ENCODE peak calls at places on chromosomes 16 and 17, in nine cellular contexts. L is A549; E is neural progenitor cell; M is pancreas; P is CD8-positive, alpha-beta T cell; S is cardiac muscle cell; H is CD4-positive, alpha-beta memory T cell; Z is mesendoderm; Q is IMR-90. A is an unnamed sample.

GRCh38 chr16:87832137-87832527 is 37.2 kb downstream of the SLC7A5 start:
- DNase-seq in L (peak; percentile 64), E (no peak), M (no peak), P (no peak), S (no peak), H (no peak), Z (no peak), Q (no peak), A (no peak)

GRCh38 chr17:879546-879945 is 97.4 kb downstream of the MRM3 start:
- DNase-seq in L (peak; percentile 85), E (peak; percentile 93), M (peak; percentile 80), P (peak; percentile 39), S (peak; percentile 82), H (peak; percentile 66), Z (peak; percentile 99), Q (peak; percentile 48), A (peak; percentile 81)

GRCh38 chr17:11598274-11599221 is at the start of gene DNAH9:
- DNase-seq in L (peak; percentile 77), E (peak; percentile 99), M (peak; percentile 95), P (no peak), S (peak; percentile 99), H (no peak), Z (peak; percentile 99), Q (no peak), A (no peak)

GRCh38 chr17:68775338-68775737 is 174.2 kb upstream of the FAM20A start:
- DNase-seq in L (no peak), E (no peak), M (no peak), P (no peak), S (no peak), H (no peak), Z (no peak), Q (no peak), A (no peak)

GRCh38 chr16:3503513-3503912 is 2.7 kb downstream of the CLUAP1 start:
- DNase-seq in L (no peak), E (no peak), M (no peak), P (peak; percentile 19), S (no peak), H (peak; percentile 61), Z (no peak), Q (no peak), A (no peak)

GRCh38 chr17:62671553-62671952 is 44.1 kb downstream of the MRC2 start:
- DNase-seq in L (no peak), E (no peak), M (peak; percentile 71), P (no peak), S (no peak), H (no peak), Z (no peak), Q (no peak), A (no peak)

GRCh38 chr16:81905277-81905676 is 106.0 kb downstream of the SDR42E1 start:
- DNase-seq in L (no peak), E (no peak), M (no peak), P (no peak), S (no peak), H (no peak), Z (peak; percentile 62), Q (no peak), A (no peak)

GRCh38 chr16:77833906-77834599 is 45.7 kb downstream of the VAT1L start:
- DNase-seq in L (no peak), E (peak; percentile 65), M (no peak), P (no peak), S (no peak), H (no peak), Z (peak; percentile 99), Q (peak; percentile 89), A (no peak)

GRCh38 chr17:61057257-61057656 is 342.4 kb upstream of the TBX2 start:
- DNase-seq in L (no peak), E (no peak), M (no peak), P (no peak), S (no peak), H (no peak), Z (no peak), Q (no peak), A (peak; percentile 48)

GRCh38 chr17:33292184-33292980 is 713 bp downstream of the ASIC2 start:
- DNase-seq in L (peak; percentile 67), E (peak; percentile 79), M (peak; percentile 60), P (no peak), S (peak; percentile 48), H (no peak), Z (peak; percentile 61), Q (peak; percentile 20), A (no peak)

GRCh38 chr16:65889533-65889966 is 476.9 kb upstream of the CDH5 start:
- DNase-seq in L (no peak), E (no peak), M (no peak), P (no peak), S (no peak), H (no peak), Z (no peak), Q (peak; percentile 7), A (no peak)

GRCh38 chr17:57548421-57549385 is 196.4 kb downstream of the CCDC182 start:
- DNase-seq in L (no peak), E (no peak), M (no peak), P (no peak), S (no peak), H (no peak), Z (peak; percentile 70), Q (no peak), A (no peak)

GRCh38 chr17:21539146-21539545 is 153.2 kb upstream of the KCNJ18 start:
- DNase-seq in L (no peak), E (no peak), M (no peak), P (no peak), S (no peak), H (no peak), Z (no peak), Q (peak; percentile 27), A (no peak)

GRCh38 chr16:75996491-75996890 is 270.2 kb upstream of the CPHXL start:
- DNase-seq in L (no peak), E (no peak), M (no peak), P (no peak), S (no peak), H (no peak), Z (no peak), Q (no peak), A (no peak)

GRCh38 chr16:4664538-4665418 is 28.6 kb upstream of the NUDT16L1 start:
- DNase-seq in L (peak; percentile 22), E (no peak), M (peak; percentile 60), P (peak; percentile 52), S (no peak), H (peak; percentile 71), Z (peak; percentile 17), Q (no peak), A (peak; percentile 19)

GRCh38 chr16:29198231-29198630 is 208.3 kb downstream of the NPIPB11 start:
- DNase-seq in L (no peak), E (no peak), M (no peak), P (no peak), S (no peak), H (no peak), Z (no peak), Q (no peak), A (no peak)

GRCh38 chr16:86798247-86799041 is 220.1 kb downstream of the FOXL1 start:
- DNase-seq in L (no peak), E (no peak), M (no peak), P (no peak), S (no peak), H (no peak), Z (no peak), Q (no peak), A (no peak)

GRCh38 chr17:44221072-44221861 is 1.8 kb upstream of the UBTF start:
- DNase-seq in L (peak; percentile 85), E (peak; percentile 92), M (peak; percentile 82), P (peak; percentile 54), S (peak; percentile 92), H (peak; percentile 66), Z (peak; percentile 94), Q (peak; percentile 81), A (peak; percentile 65)

GRCh38 chr17:35879748-35880654 is at the start of gene CCL5:
- DNase-seq in L (no peak), E (no peak), M (no peak), P (no peak), S (no peak), H (peak; percentile 48), Z (no peak), Q (peak; percentile 13), A (no peak)

DNA sequence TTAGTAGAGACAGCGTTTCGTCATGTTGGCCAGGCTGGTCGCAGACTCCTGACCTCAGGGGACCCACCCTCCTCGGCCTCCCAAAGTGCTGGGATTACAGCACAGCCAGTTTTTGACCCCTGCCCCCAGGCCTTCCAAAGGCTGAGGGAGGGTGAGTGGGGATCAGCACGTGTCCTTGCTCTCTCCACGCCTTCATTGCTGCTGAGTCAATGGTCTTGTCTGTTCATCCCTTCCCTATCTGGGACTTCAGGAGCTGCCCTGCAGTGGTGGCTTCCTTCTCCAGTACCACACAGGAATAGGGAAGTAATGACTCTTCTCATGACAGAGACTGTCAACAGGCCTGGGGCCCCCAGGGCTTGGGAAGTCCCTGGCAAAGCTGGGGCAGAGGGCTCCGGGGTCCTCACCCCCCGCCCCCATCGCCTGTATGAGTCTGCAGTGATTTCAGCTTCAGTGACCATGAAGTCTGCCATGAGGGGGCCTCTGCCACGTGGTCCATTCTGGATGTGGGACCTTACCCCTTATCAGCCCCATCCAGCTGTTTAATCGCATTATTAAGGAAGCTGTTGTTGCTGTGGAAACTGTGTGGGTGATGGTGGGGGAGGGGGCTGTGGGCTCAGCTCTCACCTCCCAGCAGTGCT is 6.1 kb downstream of the ABCC3 start:
- DNase-seq in L (peak; percentile 79), E (no peak), M (no peak), P (no peak), S (no peak), H (no peak), Z (peak; percentile 76), Q (no peak), A (no peak)
- H3K4me1 ChIP-seq in L (peaks cover 87% of the 10 kb centered on the region), E (peaks cover 14% of the 10 kb centered on the region), M (peaks cover 36% of the 10 kb centered on the region), P (no peaks in the 10 kb centered on the region), S (no peaks in the 10 kb centered on the region), H (no peaks in the 10 kb centered on the region), Z (peaks cover 12% of the 10 kb centered on the region), Q (peaks cover 37% of the 10 kb centered on the region), A (no peaks in the 10 kb centered on the region)

GRCh38 chr17:28718317-28718672 is 627 bp upstream of the RAB34 start:
- DNase-seq in L (no peak), E (peak; percentile 49), M (no peak), P (no peak), S (peak; percentile 61), H (no peak), Z (no peak), Q (no peak), A (no peak)
- H3K4me3 ChIP-seq in L (peak overlapping the region; percentile 77), E (peak overlapping the region; percentile 88), M (no peak overlapping the region), P (no peak overlapping the region), S (peak overlapping the region; percentile 50), H (no peak overlapping the region), Z (peak overlapping the region; percentile 36), Q (peak overlapping the region; percentile 80), A (no peak overlapping the region)

DNA sequence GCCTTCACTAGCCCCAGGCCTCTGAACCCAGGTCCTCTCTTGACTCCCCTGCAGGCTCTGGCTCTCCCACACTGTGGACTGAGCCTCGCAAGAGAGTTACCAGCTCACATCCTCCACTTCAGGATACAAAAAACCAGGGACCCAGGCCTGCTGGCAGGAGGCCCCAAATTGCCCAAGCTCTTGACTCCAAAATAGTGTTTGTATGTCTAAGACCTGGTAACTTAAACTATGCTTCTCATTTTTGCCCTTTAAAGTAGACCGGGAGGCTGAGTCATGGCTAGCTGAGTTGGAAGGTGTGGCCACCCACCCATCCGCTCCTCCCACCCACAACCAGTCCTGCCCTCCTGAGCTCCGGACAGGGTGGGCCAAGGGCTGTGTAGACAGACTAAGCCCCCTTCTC is 250.0 kb downstream of the SOX9 start:
- DNase-seq in L (peak; percentile 54), E (no peak), M (no peak), P (no peak), S (no peak), H (no peak), Z (no peak), Q (peak; percentile 88), A (no peak)
- H3K27ac ChIP-seq in L (peak overlapping the region; percentile 82), E (no peak overlapping the region), M (no peak overlapping the region), P (no peak overlapping the region), S (no peak overlapping the region), H (no peak overlapping the region), Z (no peak overlapping the region), Q (peak overlapping the region; percentile 85), A (no peak overlapping the region)

GRCh38 chr16:69399361-69399760 is 13.6 kb upstream of the TERF2 start:
- DNase-seq in L (no peak), E (no peak), M (no peak), P (no peak), S (no peak), H (no peak), Z (no peak), Q (peak; percentile 74), A (no peak)
- H3K4me1 ChIP-seq in L (peaks cover 73% of the 10 kb centered on the region), E (peaks cover 6% of the 10 kb centered on the region), M (peaks cover 23% of the 10 kb centered on the region), P (peaks cover 4% of the 10 kb centered on the region), S (peaks cover 18% of the 10 kb centered on the region), H (peaks cover 4% of the 10 kb centered on the region), Z (peaks cover under 1% of the 10 kb centered on the region), Q (peaks cover 15% of the 10 kb centered on the region), A (peaks cover 7% of the 10 kb centered on the region)

A was measured in CD4-positive, CD25-positive, alpha-beta regulatory T cell.